ENCODE peak calls at places on chromosomes 16 and 17, in five cellular contexts. One of them, this sample, is unnamed.

GRCh38 chr17:51391992-51392654 is 131.8 kb downstream of the UTP18 start:
- DNase-seq in fibroblast of the conjunctiva: no peak
- DNase-seq in lower leg skin: no peak
- DNase-seq in SK-N-DZ: no peak
- DNase-seq in sigmoid colon: no peak
- DNase-seq in this sample: no peak

GRCh38 chr16:74480150-74481029 is 59.1 kb upstream of the CLEC18B start:
- DNase-seq in fibroblast of the conjunctiva: peak
- DNase-seq in sigmoid colon: no peak
- DNase-seq in SK-N-DZ: no peak
- DNase-seq in lower leg skin: peak
- DNase-seq in this sample: no peak

GRCh38 chr17:4939554-4939803 is 367 bp downstream of the SLC25A11 start:
- DNase-seq in lower leg skin: no peak
- DNase-seq in sigmoid colon: peak
- DNase-seq in SK-N-DZ: no peak
- DNase-seq in fibroblast of the conjunctiva: no peak
- DNase-seq in this sample: no peak

GRCh38 chr17:35087731-35088646 is 24.5 kb upstream of the RFFL start:
- DNase-seq in lower leg skin: peak
- DNase-seq in fibroblast of the conjunctiva: no peak
- DNase-seq in SK-N-DZ: peak
- DNase-seq in sigmoid colon: peak
- DNase-seq in this sample: peak

GRCh38 chr16:67529639-67530012 is 997 bp downstream of the RIPOR1 start:
- DNase-seq in fibroblast of the conjunctiva: no peak
- DNase-seq in sigmoid colon: no peak
- DNase-seq in lower leg skin: no peak
- DNase-seq in SK-N-DZ: no peak
- DNase-seq in this sample: no peak

GRCh38 chr17:19379306-19380075 is 1.2 kb downstream of the MAPK7 start:
- DNase-seq in sigmoid colon: peak
- DNase-seq in lower leg skin: no peak
- DNase-seq in fibroblast of the conjunctiva: no peak
- DNase-seq in SK-N-DZ: no peak
- DNase-seq in this sample: peak

GRCh38 chr17:39939031-39939430 is 11.5 kb downstream of the LRRC3C start:
- DNase-seq in fibroblast of the conjunctiva: no peak
- DNase-seq in lower leg skin: no peak
- DNase-seq in sigmoid colon: no peak
- DNase-seq in SK-N-DZ: no peak
- DNase-seq in this sample: no peak

GRCh38 chr17:46772013-46772878 is 46.2 kb downstream of the WNT3 start:
- DNase-seq in lower leg skin: no peak
- DNase-seq in sigmoid colon: no peak
- DNase-seq in SK-N-DZ: peak
- DNase-seq in fibroblast of the conjunctiva: no peak
- DNase-seq in this sample: peak

GRCh38 chr17:44197980-44198720 is 1.5 kb downstream of the ATXN7L3 start:
- DNase-seq in lower leg skin: no peak
- DNase-seq in fibroblast of the conjunctiva: peak
- DNase-seq in sigmoid colon: no peak
- DNase-seq in SK-N-DZ: no peak
- DNase-seq in this sample: no peak

GRCh38 chr16:86664518-86665318 is 86.4 kb downstream of the FOXL1 start:
- DNase-seq in lower leg skin: no peak
- DNase-seq in fibroblast of the conjunctiva: peak
- DNase-seq in sigmoid colon: no peak
- DNase-seq in SK-N-DZ: no peak
- DNase-seq in this sample: peak

GRCh38 chr17:41024702-41025101 is 2.3 kb downstream of the KRTAP1-5 start:
- DNase-seq in lower leg skin: no peak
- DNase-seq in sigmoid colon: no peak
- DNase-seq in SK-N-DZ: no peak
- DNase-seq in fibroblast of the conjunctiva: no peak
- DNase-seq in this sample: no peak

GRCh38 chr17:81393684-81394376 is 1.4 kb upstream of the BAHCC1 start:
- DNase-seq in sigmoid colon: peak
- DNase-seq in fibroblast of the conjunctiva: peak
- DNase-seq in lower leg skin: peak
- DNase-seq in SK-N-DZ: peak
- DNase-seq in this sample: peak

GRCh38 chr17:68707032-68707431 is 105.9 kb upstream of the FAM20A start:
- DNase-seq in SK-N-DZ: no peak
- DNase-seq in sigmoid colon: no peak
- DNase-seq in fibroblast of the conjunctiva: peak
- DNase-seq in lower leg skin: no peak
- DNase-seq in this sample: no peak

This sample was measured in posterior vena cava.